ENCODE peak calls at places on chromosome 20, in eight cellular contexts. J is A673, N is heart right ventricle, F is right lobe of liver, T is brain microvascular endothelial cell, V is cardiac muscle cell, W is HCT116, B is fibroblast of lung. D is an unnamed sample.

GRCh38 chr20:24590193-24590982 is 121.0 kb downstream of the SYNDIG1 start:
- DNase-seq in J (no peak), N (no peak), F (no peak), T (no peak), V (no peak), W (no peak), B (no peak), D (no peak)

GRCh38 chr20:651713-652610 is 1.0 kb downstream of the SRXN1 start:
- DNase-seq in J (no peak), N (no peak), F (no peak), T (no peak), V (peak; percentile 56), W (no peak), B (no peak), D (no peak)

GRCh38 chr20:10433623-10434466 is at the start of gene MKKS:
- DNase-seq in J (peak; percentile 96), N (peak; percentile 94), F (peak; percentile 93), T (peak; percentile 85), V (peak; percentile 94), W (peak; percentile 80), B (peak; percentile 94), D (no peak)

GRCh38 chr20:35886537-35886936 is 67.8 kb downstream of the SCAND1 start:
- DNase-seq in J (no peak), N (peak; percentile 49), F (no peak), T (no peak), V (peak; percentile 85), W (no peak), B (no peak), D (no peak)

GRCh38 chr20:20205862-20206236 is 153.5 kb downstream of the CFAP61 start:
- DNase-seq in J (no peak), N (no peak), F (no peak), T (no peak), V (no peak), W (no peak), B (no peak), D (no peak)

GRCh38 chr20:5149892-5150225 is 23.1 kb downstream of the CDS2 start:
- DNase-seq in J (no peak), N (no peak), F (peak; percentile 43), T (no peak), V (no peak), W (no peak), B (no peak), D (no peak)

GRCh38 chr20:8431538-8432434 is 299.7 kb downstream of the PLCB1 start:
- DNase-seq in J (no peak), N (peak; percentile 73), F (no peak), T (no peak), V (peak; percentile 4), W (no peak), B (no peak), D (no peak)

GRCh38 chr20:53036992-53037391 is 64.8 kb downstream of the TSHZ2 start:
- DNase-seq in J (no peak), N (no peak), F (peak; percentile 28), T (no peak), V (no peak), W (no peak), B (no peak), D (no peak)

GRCh38 chr20:40961176-40961575 is 67.4 kb upstream of the TOP1 start:
- DNase-seq in J (no peak), N (no peak), F (no peak), T (no peak), V (no peak), W (no peak), B (no peak), D (no peak)

GRCh38 chr20:47612670-47613069 is 111.0 kb downstream of the NCOA3 start:
- DNase-seq in J (no peak), N (no peak), F (no peak), T (no peak), V (no peak), W (no peak), B (no peak), D (no peak)

GRCh38 chr20:60718743-60719142 is 533.3 kb upstream of the CDH4 start:
- DNase-seq in J (peak; percentile 12), N (no peak), F (no peak), T (no peak), V (no peak), W (no peak), B (no peak), D (no peak)

GRCh38 chr20:39004508-39004907 is 42.4 kb downstream of the DHX35 start:
- DNase-seq in J (no peak), N (peak; percentile 14), F (no peak), T (no peak), V (no peak), W (no peak), B (no peak), D (no peak)

GRCh38 chr20:47866480-47866879 is 81.2 kb upstream of the SULF2 start:
- DNase-seq in J (no peak), N (no peak), F (no peak), T (no peak), V (no peak), W (no peak), B (no peak), D (no peak)

GRCh38 chr20:2470432-2471193 is at the start of gene SNRPB:
- DNase-seq in J (peak; percentile 99), N (peak; percentile 94), F (peak; percentile 97), T (peak; percentile 97), V (peak; percentile 99), W (peak; percentile 99), B (peak; percentile 100), D (peak; percentile 93)

GRCh38 chr20:33772439-33772838 is 38.7 kb upstream of the CHMP4B start:
- DNase-seq in J (no peak), N (no peak), F (no peak), T (no peak), V (no peak), W (no peak), B (no peak), D (no peak)
- TF ChIP-seq CTCF in J (no peak), N (no peak), F (no peak), T (no peak), V (no peak), W (no peak), B (no peak), D (no peak)

GRCh38 chr20:17949899-17950298 is 18.7 kb downstream of the SNX5 start:
- DNase-seq in J (no peak), N (no peak), F (no peak), T (no peak), V (no peak), W (no peak), B (no peak), D (no peak)

GRCh38 chr20:17948442-17948841 is 20.2 kb downstream of the SNX5 start:
- DNase-seq in J (no peak), N (no peak), F (no peak), T (no peak), V (no peak), W (no peak), B (no peak), D (no peak)

GRCh38 chr20:17951323-17951722 is 17.3 kb downstream of the SNX5 start:
- DNase-seq in J (no peak), N (no peak), F (no peak), T (no peak), V (no peak), W (no peak), B (no peak), D (no peak)

GRCh38 chr20:17952692-17953684 is 15.6 kb downstream of the SNX5 start:
- DNase-seq in J (no peak), N (no peak), F (no peak), T (no peak), V (no peak), W (no peak), B (no peak), D (no peak)

DNA sequence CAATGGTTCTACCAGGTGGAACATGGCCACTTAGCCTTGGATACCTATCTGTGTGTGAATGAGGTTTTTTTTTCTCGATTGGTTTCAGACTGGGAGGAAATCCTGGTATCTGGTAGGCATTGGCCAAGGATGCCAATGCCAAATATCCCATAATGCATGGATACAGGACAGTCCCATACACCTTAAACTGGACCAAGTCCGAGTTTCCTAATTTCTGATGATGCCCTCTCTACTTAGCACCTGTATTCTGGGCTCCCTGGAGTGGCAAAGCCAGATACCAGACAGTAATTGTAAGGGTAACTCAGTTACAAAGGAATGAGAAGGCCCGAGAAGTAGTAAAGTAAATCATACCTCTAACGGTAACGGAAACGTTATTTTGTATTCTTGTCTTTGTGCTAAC is 17.9 kb downstream of the SNX5 start:
- DNase-seq in J (no peak), N (no peak), F (no peak), T (no peak), V (no peak), W (no peak), B (no peak), D (no peak)
- H3K36me3 ChIP-seq in J (peaks cover 100% of the 10 kb centered on the region), N (peaks cover 100% of the 10 kb centered on the region), F (peaks cover 97% of the 10 kb centered on the region), T (peaks cover 93% of the 10 kb centered on the region), V (peaks cover 92% of the 10 kb centered on the region), W (peaks cover 95% of the 10 kb centered on the region), B (peaks cover 26% of the 10 kb centered on the region), D (peaks cover 29% of the 10 kb centered on the region)

GRCh38 chr20:31664696-31665354 is 27.1 kb downstream of the COX4I2 start:
- DNase-seq in J (no peak), N (no peak), F (peak; percentile 42), T (no peak), V (no peak), W (no peak), B (no peak), D (no peak)

GRCh38 chr20:31667315-31668285 is 29.9 kb downstream of the COX4I2 start:
- DNase-seq in J (no peak), N (no peak), F (no peak), T (no peak), V (no peak), W (no peak), B (no peak), D (no peak)

GRCh38 chr20:31665753-31666152 is 28.0 kb downstream of the COX4I2 start:
- DNase-seq in J (no peak), N (no peak), F (no peak), T (no peak), V (no peak), W (no peak), B (no peak), D (no peak)

GRCh38 chr20:31663838-31664695 is 26.4 kb downstream of the COX4I2 start:
- DNase-seq in J (no peak), N (no peak), F (peak; percentile 48), T (no peak), V (no peak), W (no peak), B (no peak), D (no peak)

GRCh38 chr20:31666258-31667042 is 28.7 kb downstream of the COX4I2 start:
- DNase-seq in J (no peak), N (no peak), F (peak; percentile 56), T (no peak), V (no peak), W (no peak), B (no peak), D (no peak)
- TF ChIP-seq CTCF in J (no peak), N (no peak), F (peak; percentile 4), T (no peak), V (no peak), W (no peak), B (no peak), D (no peak)

DNA sequence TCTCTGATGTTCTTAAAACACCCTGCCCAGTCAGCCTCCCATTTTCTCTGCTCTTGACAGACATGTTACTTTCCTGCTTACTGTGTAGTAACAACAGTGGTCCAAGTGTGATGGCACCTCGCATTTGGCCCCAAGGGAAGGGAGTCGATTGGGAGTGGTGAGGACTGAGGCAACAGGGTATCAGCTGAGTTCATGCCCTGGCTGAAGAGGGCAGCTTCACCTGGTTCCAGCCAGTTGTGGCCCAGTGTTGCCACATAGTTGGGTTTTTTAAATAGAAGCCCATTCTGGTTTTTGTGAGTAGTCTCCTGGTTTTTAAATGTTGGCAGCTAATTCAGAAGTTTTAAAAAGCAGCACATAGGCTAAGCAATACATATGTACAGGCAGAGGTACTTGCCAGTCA is 37.2 kb downstream of the ARFGEF2 start:
- DNase-seq in J (no peak), N (no peak), F (no peak), T (no peak), V (no peak), W (no peak), B (no peak), D (no peak)
- H3K36me3 ChIP-seq in J (peaks cover 19% of the 10 kb centered on the region), N (peaks cover 98% of the 10 kb centered on the region), F (peaks cover 41% of the 10 kb centered on the region), T (peaks cover 19% of the 10 kb centered on the region), V (peaks cover 13% of the 10 kb centered on the region), W (peaks cover 4% of the 10 kb centered on the region), B (peaks cover 8% of the 10 kb centered on the region), D (peaks cover 9% of the 10 kb centered on the region)